ENCODE peak calls at places on chromosomes 16 and 17, in five cellular contexts. One of them, this sample, is unnamed.

GRCh38 chr17:63821809-63822208 is 5.4 kb upstream of the PSMC5 start:
- DNase-seq in A549: no peak
- DNase-seq in cardiac muscle cell: no peak
- DNase-seq in A673: no peak
- DNase-seq in pancreas: no peak
- DNase-seq in this sample: no peak

GRCh38 chr17:64306850-64307463 is 43.9 kb upstream of the TEX2 start:
- DNase-seq in cardiac muscle cell: peak; percentile 88
- DNase-seq in pancreas: no peak
- DNase-seq in A673: peak; percentile 79
- DNase-seq in A549: peak; percentile 73
- DNase-seq in this sample: peak; percentile 44

GRCh38 chr16:67246081-67246944 is 968 bp downstream of the FHOD1 start:
- DNase-seq in A549: peak; percentile 56
- DNase-seq in A673: peak; percentile 95
- DNase-seq in pancreas: peak; percentile 98
- DNase-seq in cardiac muscle cell: peak; percentile 94
- DNase-seq in this sample: peak; percentile 63

GRCh38 chr17:72297326-72298115 is 176.7 kb downstream of the SOX9 start:
- DNase-seq in cardiac muscle cell: peak; percentile 61
- DNase-seq in pancreas: no peak
- DNase-seq in A673: peak; percentile 62
- DNase-seq in A549: peak; percentile 59
- DNase-seq in this sample: no peak

GRCh38 chr17:18026408-18026776 is 12.6 kb downstream of the ATPAF2 start:
- DNase-seq in A673: peak; percentile 91
- DNase-seq in pancreas: no peak
- DNase-seq in cardiac muscle cell: peak; percentile 88
- DNase-seq in A549: no peak
- DNase-seq in this sample: no peak

GRCh38 chr17:17538417-17539391 is 42.5 kb upstream of the RASD1 start:
- DNase-seq in cardiac muscle cell: peak; percentile 18
- DNase-seq in A673: no peak
- DNase-seq in A549: peak; percentile 82
- DNase-seq in pancreas: peak; percentile 43
- DNase-seq in this sample: no peak

GRCh38 chr16:65249768-65250167 is 127.9 kb upstream of the CDH11 start:
- DNase-seq in pancreas: no peak
- DNase-seq in A549: no peak
- DNase-seq in cardiac muscle cell: peak; percentile 91
- DNase-seq in A673: no peak
- DNase-seq in this sample: no peak

GRCh38 chr17:73474370-73474988 is 162.7 kb upstream of the CDC42EP4 start:
- DNase-seq in A673: peak; percentile 45
- DNase-seq in A549: peak; percentile 63
- DNase-seq in pancreas: peak; percentile 89
- DNase-seq in cardiac muscle cell: peak; percentile 83
- DNase-seq in this sample: no peak

GRCh38 chr16:14513389-14514107 is 116.5 kb downstream of the PARN start:
- DNase-seq in cardiac muscle cell: no peak
- DNase-seq in A549: no peak
- DNase-seq in A673: no peak
- DNase-seq in pancreas: no peak
- DNase-seq in this sample: no peak

GRCh38 chr16:87790278-87791023 is 24.7 kb upstream of the KLHDC4 start:
- DNase-seq in pancreas: no peak
- DNase-seq in A673: no peak
- DNase-seq in cardiac muscle cell: no peak
- DNase-seq in A549: peak; percentile 83
- DNase-seq in this sample: no peak

GRCh38 chr17:68461589-68461988 is 4.3 kb upstream of the WIPI1 start:
- DNase-seq in A673: no peak
- DNase-seq in cardiac muscle cell: no peak
- DNase-seq in A549: no peak
- DNase-seq in pancreas: no peak
- DNase-seq in this sample: no peak

GRCh38 chr16:1533443-1533951 is at the start of gene TMEM204:
- DNase-seq in A549: no peak
- DNase-seq in cardiac muscle cell: peak; percentile 85
- DNase-seq in A673: no peak
- DNase-seq in pancreas: peak; percentile 54
- DNase-seq in this sample: peak; percentile 32

GRCh38 chr16:86070511-86070910 is 171.5 kb downstream of the IRF8 start:
- DNase-seq in pancreas: peak; percentile 36
- DNase-seq in cardiac muscle cell: no peak
- DNase-seq in A673: no peak
- DNase-seq in A549: no peak
- DNase-seq in this sample: no peak

GRCh38 chr17:57458718-57459285 is 202.5 kb downstream of the MSI2 start:
- DNase-seq in pancreas: no peak
- DNase-seq in A673: no peak
- DNase-seq in cardiac muscle cell: no peak
- DNase-seq in A549: no peak
- DNase-seq in this sample: no peak

GRCh38 chr17:76989519-76989918 is 121.3 kb downstream of the MGAT5B start:
- DNase-seq in pancreas: no peak
- DNase-seq in A549: no peak
- DNase-seq in A673: no peak
- DNase-seq in cardiac muscle cell: no peak
- DNase-seq in this sample: no peak

GRCh38 chr17:47735536-47736011 is 2.5 kb downstream of the TBX21 start:
- DNase-seq in pancreas: no peak
- DNase-seq in A673: no peak
- DNase-seq in cardiac muscle cell: no peak
- DNase-seq in A549: no peak
- DNase-seq in this sample: no peak

GRCh38 chr17:47735139-47735464 is 2.1 kb downstream of the TBX21 start:
- DNase-seq in A673: no peak
- DNase-seq in A549: no peak
- DNase-seq in cardiac muscle cell: no peak
- DNase-seq in pancreas: no peak
- DNase-seq in this sample: no peak

GRCh38 chr17:47732399-47733046 is 513 bp upstream of the TBX21 start:
- DNase-seq in A549: no peak
- DNase-seq in A673: no peak
- DNase-seq in cardiac muscle cell: no peak
- DNase-seq in pancreas: no peak
- DNase-seq in this sample: no peak

GRCh38 chr17:47733047-47733413 is at the start of gene TBX21:
- DNase-seq in cardiac muscle cell: peak; percentile 27
- DNase-seq in pancreas: peak; percentile 79
- DNase-seq in A673: peak; percentile 87
- DNase-seq in A549: peak; percentile 90
- DNase-seq in this sample: no peak

DNA sequence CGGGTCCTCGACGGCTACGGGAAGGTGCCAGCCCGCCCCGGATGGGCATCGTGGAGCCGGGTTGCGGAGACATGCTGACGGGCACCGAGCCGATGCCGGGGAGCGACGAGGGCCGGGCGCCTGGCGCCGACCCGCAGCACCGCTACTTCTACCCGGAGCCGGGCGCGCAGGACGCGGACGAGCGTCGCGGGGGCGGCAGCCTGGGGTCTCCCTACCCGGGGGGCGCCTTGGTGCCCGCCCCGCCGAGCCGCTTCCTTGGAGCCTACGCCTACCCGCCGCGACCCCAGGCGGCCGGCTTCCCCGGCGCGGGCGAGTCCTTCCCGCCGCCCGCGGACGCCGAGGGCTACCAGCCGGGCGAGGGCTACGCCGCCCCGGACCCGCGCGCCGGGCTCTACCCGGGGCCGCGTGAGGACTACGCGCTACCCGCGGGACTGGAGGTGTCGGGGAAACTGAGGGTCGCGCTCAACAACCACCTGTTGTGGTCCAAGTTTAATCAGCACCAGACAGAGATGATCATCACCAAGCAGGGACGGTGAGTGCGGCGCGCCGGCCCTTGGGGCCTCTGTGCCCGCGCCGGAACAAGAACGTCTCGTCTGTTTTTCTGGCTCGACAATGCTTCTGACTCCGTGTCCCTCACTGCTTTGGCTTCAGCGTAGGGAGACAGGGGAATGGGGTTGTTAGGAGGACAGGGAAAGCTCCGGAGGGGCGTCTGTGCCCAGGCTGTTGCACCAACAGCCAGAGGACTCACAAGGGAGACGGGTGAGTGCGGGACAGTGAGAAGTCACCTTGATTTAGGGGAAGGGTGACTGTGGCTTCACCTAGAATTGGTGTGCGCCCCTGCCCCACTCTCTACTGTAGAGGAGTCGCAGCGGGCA is 615 bp downstream of the TBX21 start:
- DNase-seq in A549: no peak
- DNase-seq in A673: no peak
- DNase-seq in pancreas: no peak
- DNase-seq in cardiac muscle cell: no peak
- DNase-seq in this sample: no peak
- H3K27ac ChIP-seq in A549: no peak overlapping the region
- H3K27ac ChIP-seq in A673: no peak overlapping the region
- H3K27ac ChIP-seq in pancreas: no peak overlapping the region
- H3K27ac ChIP-seq in cardiac muscle cell: no peak overlapping the region
- H3K27ac ChIP-seq in this sample: no peak overlapping the region

DNA sequence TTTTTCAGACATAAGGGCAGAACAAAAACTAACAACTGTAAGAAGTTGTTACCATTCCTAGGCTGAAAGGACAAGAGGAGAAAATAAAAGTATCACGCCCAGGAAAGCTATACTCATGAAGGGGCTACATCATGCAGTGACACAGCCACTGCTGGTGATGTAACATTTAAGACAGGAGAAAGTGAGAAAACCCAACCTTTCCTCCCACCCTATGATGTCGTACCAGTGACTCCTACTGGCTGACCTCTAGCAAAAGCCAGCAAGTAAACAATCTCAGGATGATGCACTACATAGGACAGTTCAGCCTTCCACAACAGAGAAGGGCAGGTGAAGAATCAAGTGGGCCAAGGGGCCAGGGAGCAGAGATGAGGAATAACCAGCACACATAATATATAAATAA is 14.0 kb upstream of the OR1E2 start:
- DNase-seq in A549: no peak
- DNase-seq in pancreas: no peak
- DNase-seq in cardiac muscle cell: peak; percentile 2
- DNase-seq in A673: peak; percentile 10
- DNase-seq in this sample: no peak
- TF ChIP-seq CTCF in A549: peak; percentile 15
- TF ChIP-seq CTCF in pancreas: no peak
- TF ChIP-seq CTCF in cardiac muscle cell: no peak
- TF ChIP-seq CTCF in A673: peak; percentile 21
- TF ChIP-seq CTCF in this sample: no peak

GRCh38 chr16:53922805-53923645 is 219.1 kb downstream of the FTO start:
- DNase-seq in pancreas: no peak
- DNase-seq in A673: peak; percentile 66
- DNase-seq in cardiac muscle cell: peak; percentile 38
- DNase-seq in A549: no peak
- DNase-seq in this sample: no peak

GRCh38 chr16:53921042-53921441 is 217.1 kb downstream of the FTO start:
- DNase-seq in A673: no peak
- DNase-seq in pancreas: no peak
- DNase-seq in A549: no peak
- DNase-seq in cardiac muscle cell: no peak
- DNase-seq in this sample: no peak

GRCh38 chr16:53925011-53925410 is 221.1 kb downstream of the FTO start:
- DNase-seq in pancreas: no peak
- DNase-seq in cardiac muscle cell: peak; percentile 18
- DNase-seq in A673: no peak
- DNase-seq in A549: no peak
- DNase-seq in this sample: no peak

GRCh38 chr16:53924311-53924860 is 220.4 kb downstream of the FTO start:
- DNase-seq in A549: no peak
- DNase-seq in pancreas: no peak
- DNase-seq in A673: no peak
- DNase-seq in cardiac muscle cell: peak; percentile 47
- DNase-seq in this sample: no peak

DNA sequence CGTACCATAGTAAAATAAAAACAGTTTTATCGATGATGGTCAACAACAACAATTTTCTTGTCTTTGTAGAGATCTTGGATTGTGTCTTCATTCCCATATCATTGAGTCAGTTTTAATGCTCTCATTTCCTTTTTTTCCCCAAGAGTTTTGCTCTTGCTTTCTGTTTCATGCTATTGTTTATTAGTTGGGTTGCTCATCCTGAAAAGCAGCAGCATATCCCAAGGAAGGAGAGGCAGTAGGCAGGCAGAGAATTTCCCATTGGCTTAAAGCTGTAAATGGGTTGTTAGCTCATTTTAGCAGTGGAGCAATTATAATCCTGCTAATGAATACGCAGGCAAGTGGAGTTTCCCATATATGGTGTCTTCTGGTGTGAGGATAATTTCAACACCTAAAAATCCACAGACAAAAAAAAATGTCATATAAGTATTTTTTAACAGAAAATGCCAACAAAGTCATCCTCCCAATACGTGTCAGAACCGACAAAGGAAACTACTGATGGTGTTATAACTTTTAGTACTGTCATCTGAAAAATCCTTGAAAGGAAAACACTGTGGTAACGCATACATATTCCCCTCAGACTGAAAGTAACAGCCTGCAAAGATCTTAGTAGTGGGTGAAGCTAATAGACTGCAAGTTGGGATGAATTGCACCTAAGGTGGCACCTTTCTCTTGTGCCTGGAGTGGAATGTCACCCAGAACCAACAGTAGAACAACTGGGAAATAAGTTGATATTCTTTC is 218.3 kb downstream of the FTO start:
- DNase-seq in A673: no peak
- DNase-seq in cardiac muscle cell: no peak
- DNase-seq in pancreas: no peak
- DNase-seq in A549: no peak
- DNase-seq in this sample: no peak
- H3K27ac ChIP-seq in A673: peak overlapping the region; percentile 76
- H3K27ac ChIP-seq in cardiac muscle cell: peak overlapping the region; percentile 83
- H3K27ac ChIP-seq in pancreas: no peak overlapping the region
- H3K27ac ChIP-seq in A549: no peak overlapping the region
- H3K27ac ChIP-seq in this sample: no peak overlapping the region

GRCh38 chr17:37291351-37291750 is 84.4 kb upstream of the C17orf78 start:
- DNase-seq in pancreas: no peak
- DNase-seq in A549: no peak
- DNase-seq in A673: no peak
- DNase-seq in cardiac muscle cell: no peak
- DNase-seq in this sample: no peak

GRCh38 chr17:37294888-37295287 is 80.9 kb upstream of the C17orf78 start:
- DNase-seq in cardiac muscle cell: no peak
- DNase-seq in A549: no peak
- DNase-seq in pancreas: no peak
- DNase-seq in A673: no peak
- DNase-seq in this sample: no peak

GRCh38 chr17:37292429-37293139 is 83.2 kb upstream of the C17orf78 start:
- DNase-seq in pancreas: no peak
- DNase-seq in cardiac muscle cell: peak; percentile 88
- DNase-seq in A673: peak; percentile 46
- DNase-seq in A549: no peak
- DNase-seq in this sample: no peak

GRCh38 chr17:37299257-37299985 is 76.4 kb upstream of the C17orf78 start:
- DNase-seq in cardiac muscle cell: peak; percentile 35
- DNase-seq in pancreas: no peak
- DNase-seq in A549: no peak
- DNase-seq in A673: peak; percentile 25
- DNase-seq in this sample: no peak

DNA sequence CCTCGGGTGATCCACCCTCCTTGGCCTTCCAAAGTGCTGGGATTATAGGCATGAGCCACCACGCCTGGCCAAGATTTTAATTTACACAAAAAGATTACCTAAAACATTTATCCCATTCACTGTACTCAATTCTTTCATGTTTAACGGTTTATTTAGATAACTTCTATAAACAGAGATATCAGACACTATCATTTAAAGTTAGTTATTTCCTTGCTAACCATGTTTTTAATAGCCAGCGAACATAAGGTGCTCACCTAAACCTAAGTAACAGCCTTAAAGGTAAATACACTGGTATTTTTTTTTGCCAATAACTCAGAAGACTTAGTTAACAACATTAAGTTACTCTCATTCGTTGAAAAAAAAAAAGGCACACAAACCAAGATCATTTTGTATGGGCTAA is 82.0 kb upstream of the C17orf78 start:
- DNase-seq in A673: no peak
- DNase-seq in A549: no peak
- DNase-seq in pancreas: no peak
- DNase-seq in cardiac muscle cell: no peak
- DNase-seq in this sample: no peak
- TF ChIP-seq CTCF in A673: no peak
- TF ChIP-seq CTCF in A549: no peak
- TF ChIP-seq CTCF in pancreas: no peak
- TF ChIP-seq CTCF in cardiac muscle cell: no peak
- TF ChIP-seq CTCF in this sample: no peak

This sample was measured in AG04450.